ENCODE peak calls at places on chromosomes 2 and 18, in five cellular contexts. One of them, this sample, is unnamed.

GRCh38 chr2:162416446-162416845 is 72.5 kb downstream of the GCA start:
- DNase-seq in Peyer's patch: no peak
- DNase-seq in RWPE1: no peak
- DNase-seq in HFFc6: no peak
- DNase-seq in BE2C: no peak
- DNase-seq in this sample: no peak

GRCh38 chr18:3209859-3210569 is 9.8 kb downstream of the MYOM1 start:
- DNase-seq in Peyer's patch: no peak
- DNase-seq in HFFc6: no peak
- DNase-seq in RWPE1: no peak
- DNase-seq in BE2C: no peak
- DNase-seq in this sample: no peak

GRCh38 chr2:231258696-231259095 is 60.3 kb downstream of the ARMC9 start:
- DNase-seq in Peyer's patch: peak
- DNase-seq in HFFc6: no peak
- DNase-seq in BE2C: no peak
- DNase-seq in RWPE1: no peak
- DNase-seq in this sample: no peak

GRCh38 chr2:173934895-173935294 is 30.3 kb downstream of the SP3 start:
- DNase-seq in RWPE1: peak
- DNase-seq in HFFc6: no peak
- DNase-seq in BE2C: no peak
- DNase-seq in Peyer's patch: no peak
- DNase-seq in this sample: no peak

GRCh38 chr2:207505728-207506127 is 24.0 kb upstream of the CREB1 start:
- DNase-seq in RWPE1: peak
- DNase-seq in HFFc6: peak
- DNase-seq in BE2C: no peak
- DNase-seq in Peyer's patch: no peak
- DNase-seq in this sample: no peak

GRCh38 chr2:61620244-61621159 is 82.3 kb upstream of the XPO1 start:
- DNase-seq in Peyer's patch: peak
- DNase-seq in HFFc6: peak
- DNase-seq in BE2C: no peak
- DNase-seq in RWPE1: peak
- DNase-seq in this sample: peak

GRCh38 chr2:128641421-128642095 is 322.9 kb upstream of the HS6ST1 start:
- DNase-seq in Peyer's patch: peak
- DNase-seq in BE2C: no peak
- DNase-seq in HFFc6: no peak
- DNase-seq in RWPE1: no peak
- DNase-seq in this sample: no peak

GRCh38 chr2:73293534-73294171 is at the start of gene EGR4:
- DNase-seq in Peyer's patch: peak
- DNase-seq in HFFc6: peak
- DNase-seq in RWPE1: peak
- DNase-seq in BE2C: peak
- DNase-seq in this sample: no peak

GRCh38 chr2:55616509-55617159 is 788 bp downstream of the PPP4R3B start:
- DNase-seq in Peyer's patch: peak
- DNase-seq in BE2C: peak
- DNase-seq in HFFc6: peak
- DNase-seq in RWPE1: peak
- DNase-seq in this sample: peak

GRCh38 chr2:203280428-203281064 is 41.7 kb downstream of the CYP20A1 start:
- DNase-seq in Peyer's patch: no peak
- DNase-seq in HFFc6: peak
- DNase-seq in BE2C: no peak
- DNase-seq in RWPE1: no peak
- DNase-seq in this sample: no peak

GRCh38 chr2:166031054-166031453 is 77.5 kb upstream of the TTC21B start:
- DNase-seq in RWPE1: peak
- DNase-seq in BE2C: no peak
- DNase-seq in HFFc6: no peak
- DNase-seq in Peyer's patch: no peak
- DNase-seq in this sample: no peak

GRCh38 chr2:86484385-86484784 is 43.2 kb downstream of the KDM3A start:
- DNase-seq in RWPE1: no peak
- DNase-seq in HFFc6: no peak
- DNase-seq in Peyer's patch: no peak
- DNase-seq in BE2C: no peak
- DNase-seq in this sample: no peak

GRCh38 chr2:86488561-86489250 is 47.5 kb downstream of the KDM3A start:
- DNase-seq in RWPE1: no peak
- DNase-seq in Peyer's patch: no peak
- DNase-seq in BE2C: no peak
- DNase-seq in HFFc6: no peak
- DNase-seq in this sample: no peak

GRCh38 chr2:86485103-86485502 is 43.9 kb downstream of the KDM3A start:
- DNase-seq in HFFc6: peak
- DNase-seq in Peyer's patch: no peak
- DNase-seq in BE2C: no peak
- DNase-seq in RWPE1: no peak
- DNase-seq in this sample: no peak

GRCh38 chr2:86489542-86489941 is 48.4 kb downstream of the KDM3A start:
- DNase-seq in Peyer's patch: no peak
- DNase-seq in BE2C: no peak
- DNase-seq in RWPE1: no peak
- DNase-seq in HFFc6: no peak
- DNase-seq in this sample: no peak

DNA sequence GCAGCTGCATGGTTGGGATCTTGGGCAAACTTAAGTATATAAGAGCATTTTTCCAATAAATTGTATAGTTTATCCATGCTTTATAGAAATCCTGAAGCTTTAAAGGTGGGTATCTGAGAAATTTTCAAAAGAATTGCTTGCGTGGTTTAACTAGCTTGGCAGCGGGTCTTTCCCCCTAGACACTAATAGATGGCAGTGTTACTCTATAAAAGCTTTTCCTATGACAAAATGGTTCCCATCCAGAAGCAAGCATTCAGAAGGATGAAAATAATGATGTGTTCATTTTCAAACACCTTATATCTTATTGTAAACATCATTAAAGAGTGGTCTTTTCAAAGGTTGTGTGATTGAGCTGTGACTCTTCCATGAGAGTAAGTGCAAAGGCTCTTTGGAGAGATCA is 45.9 kb downstream of the KDM3A start:
- DNase-seq in RWPE1: no peak
- DNase-seq in HFFc6: no peak
- DNase-seq in BE2C: no peak
- DNase-seq in Peyer's patch: no peak
- DNase-seq in this sample: no peak
- TF ChIP-seq CTCF in RWPE1: no peak
- TF ChIP-seq CTCF in HFFc6: no peak
- TF ChIP-seq CTCF in BE2C: no peak
- TF ChIP-seq CTCF in Peyer's patch: no peak
- TF ChIP-seq CTCF in this sample: no peak

GRCh38 chr2:177056540-177056939 is 156.1 kb upstream of the HNRNPA3 start:
- DNase-seq in RWPE1: no peak
- DNase-seq in HFFc6: no peak
- DNase-seq in BE2C: peak
- DNase-seq in Peyer's patch: no peak
- DNase-seq in this sample: no peak
- TF ChIP-seq CTCF in RWPE1: no peak
- TF ChIP-seq CTCF in HFFc6: peak
- TF ChIP-seq CTCF in BE2C: peak
- TF ChIP-seq CTCF in Peyer's patch: no peak
- TF ChIP-seq CTCF in this sample: no peak

GRCh38 chr18:76572517-76573247 is 77.6 kb upstream of the ZNF516 start:
- DNase-seq in Peyer's patch: no peak
- DNase-seq in RWPE1: no peak
- DNase-seq in HFFc6: no peak
- DNase-seq in BE2C: no peak
- DNase-seq in this sample: no peak
- TF ChIP-seq CTCF in Peyer's patch: no peak
- TF ChIP-seq CTCF in RWPE1: no peak
- TF ChIP-seq CTCF in HFFc6: no peak
- TF ChIP-seq CTCF in BE2C: no peak
- TF ChIP-seq CTCF in this sample: no peak

GRCh38 chr2:82283075-82283474 is 1978.5 kb upstream of the LRRTM1 start:
- DNase-seq in RWPE1: no peak
- DNase-seq in HFFc6: no peak
- DNase-seq in BE2C: no peak
- DNase-seq in Peyer's patch: no peak
- DNase-seq in this sample: no peak

GRCh38 chr2:82278409-82278808 is 1973.9 kb upstream of the LRRTM1 start:
- DNase-seq in Peyer's patch: no peak
- DNase-seq in RWPE1: no peak
- DNase-seq in BE2C: no peak
- DNase-seq in HFFc6: no peak
- DNase-seq in this sample: no peak

GRCh38 chr2:82282111-82282882 is 1977.7 kb upstream of the LRRTM1 start:
- DNase-seq in BE2C: no peak
- DNase-seq in Peyer's patch: no peak
- DNase-seq in HFFc6: no peak
- DNase-seq in RWPE1: no peak
- DNase-seq in this sample: no peak
- TF ChIP-seq CTCF in BE2C: no peak
- TF ChIP-seq CTCF in Peyer's patch: no peak
- TF ChIP-seq CTCF in HFFc6: no peak
- TF ChIP-seq CTCF in RWPE1: no peak
- TF ChIP-seq CTCF in this sample: no peak

DNA sequence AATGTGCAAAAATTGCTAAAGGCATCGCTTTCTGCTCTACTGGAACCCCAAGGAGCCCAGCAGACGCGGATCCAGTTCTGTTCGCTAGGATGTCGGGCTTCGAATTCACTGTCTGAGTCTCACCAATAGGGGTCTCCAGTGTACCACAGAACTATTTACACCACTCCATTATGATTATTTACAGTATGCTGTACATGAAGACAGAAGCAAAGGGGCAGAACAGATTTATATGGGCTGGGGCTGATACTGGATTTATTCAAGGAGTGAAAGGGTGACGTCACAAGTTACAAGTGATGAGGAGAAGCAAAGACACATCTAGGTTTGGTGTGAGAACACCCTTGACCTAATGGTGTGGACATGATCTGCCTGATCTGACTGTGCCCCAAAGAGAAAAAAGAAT is 185.3 kb upstream of the ATP5MC3 start:
- DNase-seq in RWPE1: peak
- DNase-seq in Peyer's patch: peak
- DNase-seq in BE2C: peak
- DNase-seq in HFFc6: peak
- DNase-seq in this sample: peak
- TF ChIP-seq CTCF in RWPE1: peak
- TF ChIP-seq CTCF in Peyer's patch: peak
- TF ChIP-seq CTCF in BE2C: peak
- TF ChIP-seq CTCF in HFFc6: peak
- TF ChIP-seq CTCF in this sample: peak

This sample was measured in AG09319.